ENCODE peak calls at places on chromosomes 5 and 9, in eight cellular contexts. Z is CD8-positive, alpha-beta T cell; H is thyroid gland; I is activated CD4-positive, alpha-beta T cell treated with anti-CD3 and anti-CD28 coated beads for 1 hour; W is T-cell; V is stimulated activated CD4-positive, alpha-beta T cell treated with anti-CD3 and anti-CD28 coated beads, Interleukin-12 subunit alpha, Interleukin-12 subunit beta, amount 100 ng/mL, for 4 hours; U is kidney epithelial cell; G is amniotic stem cell. E is an unnamed sample.

GRCh38 chr9:114989600-114990410 is 59.4 kb upstream of the TNFSF8 start:
- DNase-seq in H (no peak), U (no peak), W (peak), V (peak), I (no peak), G (no peak), Z (no peak), E (no peak)

GRCh38 chr9:7828344-7828743 is 28.8 kb upstream of the DMAC1 start:
- DNase-seq in Z (no peak), G (no peak), I (no peak), H (no peak), V (no peak), W (no peak), U (no peak), E (no peak)

GRCh38 chr5:106755066-106755465 is 915.7 kb downstream of the EFNA5 start:
- DNase-seq in V (no peak), G (no peak), W (no peak), Z (no peak), I (no peak), H (no peak), U (no peak), E (no peak)

GRCh38 chr5:68436686-68437520 is 221.3 kb downstream of the PIK3R1 start:
- DNase-seq in I (no peak), Z (no peak), U (no peak), H (no peak), V (no peak), G (no peak), W (no peak), E (no peak)

GRCh38 chr5:78638423-78638822 is 10.1 kb downstream of the LHFPL2 start:
- DNase-seq in Z (no peak), G (peak), H (peak), U (peak), W (no peak), I (no peak), V (no peak), E (no peak)

GRCh38 chr9:14221558-14221957 is 92.4 kb downstream of the NFIB start:
- DNase-seq in V (no peak), G (peak), H (peak), Z (no peak), I (no peak), W (no peak), U (peak), E (no peak)

GRCh38 chr9:92961627-92962302 is 14.4 kb downstream of the FGD3 start:
- DNase-seq in I (no peak), U (no peak), H (no peak), Z (no peak), W (no peak), G (no peak), V (no peak), E (no peak)

GRCh38 chr5:135890296-135890695 is 5.3 kb downstream of the IL9 start:
- DNase-seq in V (no peak), U (no peak), G (no peak), W (no peak), I (no peak), H (peak), Z (no peak), E (no peak)

E was measured in immature natural killer cell.